ENCODE peak calls at places on chromosomes 7 and 10, in eight cellular contexts. H, S, O, F, G, Y, R and K are unnamed samples.

GRCh38 chr10:19929466-19930140 is 113.4 kb downstream of the PLXDC2 start:
- DNase-seq in H (peak), O (no peak), F (no peak), G (no peak), S (no peak), Y (no peak), R (peak), K (no peak)

GRCh38 chr10:84391326-84391725 is 62.9 kb downstream of the CCSER2 start:
- DNase-seq in R (peak), O (no peak), H (no peak), Y (no peak), S (no peak), G (no peak), F (no peak), K (no peak)

GRCh38 chr10:78745445-78745844 is 323.3 kb upstream of the ZMIZ1 start:
- DNase-seq in Y (no peak), G (no peak), S (no peak), F (no peak), R (no peak), H (no peak), O (no peak), K (no peak)

GRCh38 chr10:124646483-124647352 is 97.5 kb downstream of the FAM53B start:
- DNase-seq in G (peak), R (peak), Y (no peak), F (no peak), S (no peak), H (peak), O (peak), K (no peak)

GRCh38 chr7:66043681-66044497 is 31.7 kb upstream of the ASL start:
- DNase-seq in F (no peak), O (peak), Y (peak), G (peak), S (peak), R (peak), H (no peak), K (peak)

GRCh38 chr7:8274589-8274988 is 12.6 kb upstream of the ICA1 start:
- DNase-seq in S (no peak), H (no peak), F (no peak), O (no peak), G (no peak), R (no peak), Y (no peak), K (no peak)

GRCh38 chr10:125284875-125285597 is 124.7 kb upstream of the CTBP2 start:
- DNase-seq in Y (no peak), O (no peak), R (no peak), F (peak), G (no peak), H (no peak), S (no peak), K (no peak)

GRCh38 chr7:8205572-8205971 is 56.4 kb downstream of the ICA1 start:
- DNase-seq in O (no peak), F (no peak), H (no peak), S (no peak), Y (no peak), R (no peak), G (no peak), K (no peak)

GRCh38 chr7:124856299-124856888 is 73.2 kb downstream of the POT1 start:
- DNase-seq in S (no peak), G (no peak), R (peak), H (peak), O (no peak), Y (no peak), F (no peak), K (no peak)

GRCh38 chr7:75861636-75862035 is 17.2 kb upstream of the RHBDD2 start:
- DNase-seq in R (peak), H (peak), Y (no peak), G (no peak), O (no peak), S (no peak), F (no peak), K (no peak)

GRCh38 chr7:36497775-36498174 is 108.1 kb downstream of the ANLN start:
- DNase-seq in H (no peak), Y (no peak), O (no peak), R (no peak), F (no peak), S (no peak), G (no peak), K (no peak)

GRCh38 chr7:79436378-79436777 is 17.1 kb downstream of the MAGI2 start:
- DNase-seq in H (peak), S (no peak), O (no peak), G (no peak), F (no peak), Y (no peak), R (peak), K (no peak)

GRCh38 chr10:60237977-60238376 is 151.7 kb downstream of the ANK3 start:
- DNase-seq in S (no peak), O (no peak), H (peak), R (peak), F (no peak), Y (no peak), G (no peak), K (no peak)

GRCh38 chr7:108076141-108076540 is 54.0 kb downstream of the LAMB4 start:
- DNase-seq in F (no peak), S (no peak), O (no peak), G (no peak), Y (no peak), R (no peak), H (no peak), K (no peak)

GRCh38 chr10:60964257-60965235 is 20.6 kb upstream of the RHOBTB1 start:
- DNase-seq in S (peak), G (peak), Y (peak), F (peak), H (peak), R (peak), O (peak), K (no peak)

GRCh38 chr10:68543004-68543918 is 15.9 kb upstream of the SLC25A16 start:
- DNase-seq in Y (no peak), S (no peak), H (peak), F (no peak), G (no peak), O (peak), R (peak), K (no peak)

GRCh38 chr10:49594594-49594993 is 15.5 kb upstream of the SLC18A3 start:
- DNase-seq in Y (peak), S (peak), F (peak), H (peak), G (no peak), O (peak), R (peak), K (peak)

GRCh38 chr7:1096156-1097119 is 8.5 kb downstream of the GPER1 start:
- DNase-seq in F (no peak), H (no peak), S (no peak), G (no peak), Y (no peak), O (no peak), R (no peak), K (no peak)

GRCh38 chr10:63553473-63553872 is 32.3 kb downstream of the REEP3 start:
- DNase-seq in S (no peak), F (no peak), H (no peak), O (no peak), G (no peak), R (peak), Y (no peak), K (no peak)

GRCh38 chr10:18647151-18647550 is 4.2 kb downstream of the NSUN6 start:
- DNase-seq in G (no peak), O (no peak), F (no peak), H (no peak), R (no peak), Y (no peak), S (no peak), K (no peak)

GRCh38 chr7:954330-955238 is at the start of gene ADAP1:
- DNase-seq in F (no peak), H (peak), Y (peak), R (peak), G (peak), S (no peak), O (peak), K (peak)

GRCh38 chr7:11206131-11206921 is 232.7 kb downstream of the PHF14 start:
- DNase-seq in O (no peak), H (no peak), F (no peak), S (no peak), Y (no peak), G (no peak), R (no peak), K (no peak)

GRCh38 chr7:100406767-100407166 is 21.7 kb downstream of the ZCWPW1 start:
- DNase-seq in O (no peak), R (peak), F (no peak), Y (no peak), S (no peak), G (no peak), H (peak), K (no peak)

GRCh38 chr7:39811161-39811614 is 138.9 kb upstream of the CDK13 start:
- DNase-seq in G (no peak), Y (no peak), R (peak), S (no peak), H (peak), F (no peak), O (no peak), K (no peak)

GRCh38 chr7:127628445-127628844 is 10.5 kb upstream of the PAX4 start:
- DNase-seq in F (no peak), G (no peak), Y (no peak), R (no peak), O (no peak), H (no peak), S (peak), K (no peak)
- TF ChIP-seq CTCF in F (peak), G (no peak), Y (no peak), R (no peak), O (no peak), H (no peak), S (peak), K (no peak)

GRCh38 chr7:87218941-87219544 is 489 bp downstream of the TMEM243 start:
- DNase-seq in S (peak), O (peak), H (peak), R (peak), F (no peak), Y (peak), G (peak), K (peak)
- TF ChIP-seq CTCF in S (peak), O (no peak), H (no peak), R (no peak), F (no peak), Y (no peak), G (no peak), K (no peak)

GRCh38 chr10:98293550-98294269 is 25.7 kb upstream of the LOXL4 start:
- DNase-seq in Y (no peak), G (peak), O (no peak), F (no peak), R (peak), S (no peak), H (no peak), K (no peak)

GRCh38 chr10:98295907-98296306 is 27.9 kb upstream of the LOXL4 start:
- DNase-seq in Y (no peak), O (no peak), H (peak), S (no peak), F (no peak), R (peak), G (no peak), K (no peak)

GRCh38 chr10:98295401-98295811 is 27.4 kb upstream of the LOXL4 start:
- DNase-seq in H (no peak), R (no peak), O (no peak), Y (no peak), F (no peak), G (no peak), S (no peak), K (no peak)

GRCh38 chr10:98294270-98294627 is 26.3 kb upstream of the LOXL4 start:
- DNase-seq in H (no peak), R (no peak), F (no peak), O (no peak), Y (no peak), S (no peak), G (no peak), K (no peak)

GRCh38 chr10:98296514-98296913 is 28.5 kb upstream of the LOXL4 start:
- DNase-seq in R (peak), S (peak), G (no peak), Y (no peak), H (peak), F (no peak), O (no peak), K (no peak)
- TF ChIP-seq CTCF in R (no peak), S (peak), G (no peak), Y (no peak), H (no peak), F (no peak), O (no peak), K (no peak)

DNA sequence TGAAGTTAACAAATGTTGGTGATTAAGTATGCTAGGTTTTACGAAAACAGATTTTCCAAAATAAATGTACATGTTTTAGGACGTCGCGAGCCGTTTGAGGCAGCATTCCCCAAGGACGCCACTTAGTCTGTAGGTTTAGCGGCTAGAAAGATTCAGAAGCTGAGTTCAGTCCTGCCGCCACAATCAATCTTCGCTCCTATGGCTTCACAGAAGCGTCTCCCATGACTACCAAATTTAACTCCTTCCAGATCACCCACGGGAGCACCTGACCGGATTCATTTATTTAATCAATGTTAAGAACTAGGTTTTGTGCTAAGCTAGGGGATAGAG is 788 bp upstream of the CYP51A1 start:
- DNase-seq in Y (peak), H (no peak), G (no peak), F (no peak), R (no peak), S (no peak), O (no peak), K (no peak)
- TF ChIP-seq CTCF in Y (no peak), H (no peak), G (no peak), F (no peak), R (no peak), S (peak), O (no peak), K (no peak)

GRCh38 chr10:97708167-97708566 is 5.4 kb upstream of the MARVELD1 start:
- DNase-seq in R (no peak), Y (no peak), H (no peak), O (no peak), F (no peak), G (no peak), S (no peak), K (no peak)

GRCh38 chr10:97711640-97712267 is 1.8 kb upstream of the MARVELD1 start:
- DNase-seq in R (no peak), Y (no peak), G (no peak), S (no peak), H (no peak), O (no peak), F (no peak), K (no peak)

GRCh38 chr10:97708976-97709745 is 4.4 kb upstream of the MARVELD1 start:
- DNase-seq in Y (no peak), G (peak), O (peak), R (peak), F (peak), H (peak), S (peak), K (peak)

GRCh38 chr10:97707134-97707861 is 6.2 kb upstream of the MARVELD1 start:
- DNase-seq in R (no peak), F (no peak), S (no peak), G (no peak), H (no peak), O (no peak), Y (no peak), K (no peak)

DNA sequence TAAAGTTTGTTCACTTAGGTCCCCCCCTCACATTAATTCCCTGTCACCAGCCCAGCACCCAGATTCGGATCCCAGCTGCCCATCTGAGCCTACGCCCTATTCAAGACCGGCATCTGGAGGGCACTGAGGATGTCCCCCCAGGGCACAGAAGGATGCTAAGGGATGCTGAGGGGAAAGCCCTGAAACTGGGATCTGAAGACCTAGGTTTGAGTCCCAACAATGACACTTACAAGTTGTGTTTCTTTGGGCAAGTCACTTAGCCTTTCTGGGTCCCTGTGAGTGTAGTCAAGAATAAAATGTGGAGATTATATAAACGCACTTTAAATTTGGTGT is 3.8 kb upstream of the MARVELD1 start:
- DNase-seq in O (no peak), H (no peak), G (no peak), S (no peak), Y (no peak), F (no peak), R (no peak), K (no peak)
- TF ChIP-seq CTCF in O (no peak), H (no peak), G (no peak), S (peak), Y (peak), F (peak), R (no peak), K (no peak)